ENCODE peak calls at places on chromosomes 12 and 14, in seven cellular contexts. I is GM12878, Q is HepG2, E is K562, O is H1, P is HCT116, N is SK-N-SH. S is an unnamed sample.
A peak's percentile ranks its signal among the peaks of the same experiment; 100 is the strongest.

GRCh38 chr14:50031534-50032313 is 84.6 kb downstream of the VCPKMT start:
- DNase-seq in I (no peak), Q (no peak), E (no peak), O (no peak), P (no peak), N (no peak), S (no peak)

GRCh38 chr14:42130809-42131208 is 524.1 kb downstream of the LRFN5 start:
- DNase-seq in I (no peak), Q (no peak), E (no peak), O (no peak), P (no peak), N (no peak), S (no peak)

GRCh38 chr14:54920052-54920451 is 17.4 kb upstream of the GCH1 start:
- DNase-seq in I (no peak), Q (no peak), E (no peak), O (no peak), P (no peak), N (no peak), S (no peak)

GRCh38 chr14:23307687-23308644 is 1.3 kb downstream of the BCL2L2 start:
- DNase-seq in I (no peak), Q (no peak), E (no peak), O (no peak), P (no peak), N (no peak), S (no peak)

GRCh38 chr14:105323663-105324062 is 9.1 kb downstream of the PACS2 start:
- DNase-seq in I (no peak), Q (no peak), E (no peak), O (no peak), P (no peak), N (no peak), S (no peak)

GRCh38 chr12:99809921-99810320 is 162.4 kb downstream of the GARIN6 start:
- DNase-seq in I (no peak), Q (peak; percentile 18), E (no peak), O (no peak), P (no peak), N (no peak), S (no peak)

GRCh38 chr12:26940820-26941219 is 2.5 kb downstream of the FGFR1OP2 start:
- DNase-seq in I (no peak), Q (no peak), E (peak; percentile 38), O (no peak), P (no peak), N (no peak), S (no peak)

GRCh38 chr12:108112815-108113556 is 16.1 kb upstream of the WSCD2 start:
- DNase-seq in I (no peak), Q (no peak), E (no peak), O (peak; percentile 36), P (no peak), N (peak; percentile 22), S (no peak)

GRCh38 chr12:119772431-119772830 is 104.5 kb downstream of the PRKAB1 start:
- DNase-seq in I (no peak), Q (no peak), E (no peak), O (no peak), P (no peak), N (no peak), S (no peak)

GRCh38 chr14:105470812-105471771 is 3.5 kb upstream of the CRIP2 start:
- DNase-seq in I (no peak), Q (no peak), E (no peak), O (no peak), P (no peak), N (peak; percentile 83), S (no peak)

GRCh38 chr12:105698047-105698446 is 367.6 kb downstream of the C12orf75 start:
- DNase-seq in I (no peak), Q (no peak), E (no peak), O (no peak), P (no peak), N (no peak), S (no peak)

GRCh38 chr12:115798309-115798917 is 479.1 kb downstream of the MED13L start:
- DNase-seq in I (no peak), Q (no peak), E (no peak), O (no peak), P (no peak), N (no peak), S (no peak)

GRCh38 chr12:69343357-69343756 is 4.8 kb upstream of the LYZ start:
- DNase-seq in I (no peak), Q (no peak), E (no peak), O (no peak), P (no peak), N (no peak), S (no peak)

GRCh38 chr12:56772625-56773024 is 9.5 kb downstream of the HSD17B6 start:
- DNase-seq in I (no peak), Q (no peak), E (no peak), O (no peak), P (no peak), N (no peak), S (no peak)
- TF ChIP-seq SIN3A in I (no peak), Q (no peak), E (no peak), O (no peak), P (no peak), N (no peak), S (no peak)

GRCh38 chr12:19550626-19551025 is 111.3 kb downstream of the AEBP2 start:
- DNase-seq in I (peak; percentile 41), Q (no peak), E (no peak), O (no peak), P (no peak), N (no peak), S (no peak)

GRCh38 chr12:19547258-19547657 is 108.0 kb downstream of the AEBP2 start:
- DNase-seq in I (no peak), Q (no peak), E (no peak), O (no peak), P (no peak), N (no peak), S (no peak)

DNA sequence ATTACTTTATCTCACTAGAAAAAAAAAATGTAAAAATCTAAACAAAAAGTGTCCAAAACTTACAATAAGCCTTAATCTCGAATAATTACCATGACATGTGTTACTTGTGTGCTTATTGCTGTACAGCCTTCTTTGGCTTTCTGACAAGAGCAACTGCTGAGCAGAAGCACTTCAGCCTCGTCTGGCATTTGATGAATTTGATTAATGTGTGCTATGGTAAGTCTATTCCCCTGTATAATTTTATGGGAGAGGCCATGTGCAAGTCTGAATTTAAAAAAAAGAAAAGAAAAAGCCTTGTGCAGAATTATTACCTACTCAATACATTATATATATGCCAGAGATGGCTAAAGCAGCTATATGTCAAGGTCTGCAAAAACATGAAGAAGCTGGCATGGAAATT is 113.9 kb downstream of the AEBP2 start:
- DNase-seq in I (no peak), Q (no peak), E (no peak), O (no peak), P (no peak), N (peak; percentile 59), S (no peak)
- H3K36me3 ChIP-seq in I (no peaks in the 10 kb centered on the region), Q (no peaks in the 10 kb centered on the region), E (no peaks in the 10 kb centered on the region), O (no peaks in the 10 kb centered on the region), P (no peaks in the 10 kb centered on the region), N (no peaks in the 10 kb centered on the region), S (no peaks in the 10 kb centered on the region)

DNA sequence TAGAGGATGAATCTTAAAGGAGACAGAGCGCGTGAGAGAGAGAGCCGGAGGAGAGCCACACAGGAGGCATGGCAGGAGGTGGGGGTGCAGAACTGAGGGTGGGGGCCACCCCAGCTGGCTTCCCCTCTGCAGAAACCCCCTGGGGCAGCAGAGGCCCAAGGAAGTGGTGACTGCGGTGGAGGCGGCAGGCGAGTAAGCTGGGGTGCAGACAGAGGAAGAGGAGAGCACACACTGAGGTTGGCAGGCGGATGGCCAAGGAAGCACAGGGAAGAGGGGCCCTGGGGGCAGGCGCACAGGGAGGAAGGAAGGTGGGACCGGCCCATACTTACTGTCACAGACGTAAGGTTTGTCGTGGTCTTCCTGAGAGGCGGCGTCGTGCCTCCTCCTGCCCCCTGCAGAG is 179.8 kb downstream of the DPF3 start:
- DNase-seq in I (peak; percentile 31), Q (no peak), E (no peak), O (no peak), P (no peak), N (no peak), S (no peak)
- TF ChIP-seq SIN3A in I (no peak), Q (no peak), E (no peak), O (no peak), P (no peak), N (no peak), S (no peak)

DNA sequence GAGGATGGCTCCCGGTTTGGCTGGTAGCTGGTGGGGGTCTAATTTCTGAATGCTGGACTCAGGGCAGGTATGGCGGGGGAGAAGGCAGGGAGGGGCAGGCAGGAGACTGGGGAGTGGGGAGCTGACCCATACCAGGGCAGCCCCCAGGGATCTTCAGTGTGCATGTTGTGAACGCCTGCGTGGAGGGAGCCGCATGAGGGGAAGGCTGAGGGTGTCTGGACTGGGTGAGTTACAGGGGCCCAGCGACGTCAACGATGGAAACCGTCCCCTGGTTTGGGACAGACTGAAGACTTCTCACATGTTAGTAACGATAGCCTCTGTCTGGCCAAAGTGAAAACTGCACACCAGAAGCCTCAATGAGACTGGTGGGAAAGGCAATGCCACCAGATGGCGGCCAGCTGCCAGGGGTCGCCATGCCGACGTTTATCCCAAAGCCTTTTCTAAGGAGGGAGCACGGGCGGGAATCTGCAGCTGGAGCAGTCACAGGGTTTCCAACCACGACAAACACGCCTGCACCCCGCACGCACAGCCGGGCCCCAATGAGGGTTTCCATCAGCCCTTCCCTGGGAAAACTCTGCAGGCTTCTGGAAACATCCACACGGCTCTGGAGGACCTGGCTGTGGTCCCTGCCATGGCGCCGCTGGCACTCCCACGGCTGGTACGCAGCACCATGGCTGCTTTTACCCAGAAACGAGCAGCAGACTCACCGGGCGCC is 14.0 kb downstream of the PGAM5 start:
- DNase-seq in I (no peak), Q (no peak), E (no peak), O (no peak), P (no peak), N (no peak), S (no peak)
- H3K36me3 ChIP-seq in I (peaks cover 31% of the 10 kb centered on the region), Q (peaks cover 24% of the 10 kb centered on the region), E (peaks cover 91% of the 10 kb centered on the region), O (peaks cover 52% of the 10 kb centered on the region), P (peaks cover 46% of the 10 kb centered on the region), N (peaks cover 66% of the 10 kb centered on the region), S (peaks cover 27% of the 10 kb centered on the region)

GRCh38 chr14:95896628-95897027 is 20.0 kb downstream of the TUNAR start:
- DNase-seq in I (no peak), Q (no peak), E (no peak), O (no peak), P (no peak), N (no peak), S (no peak)
- TF ChIP-seq SIN3A in I (no peak), Q (no peak), E (no peak), O (no peak), P (no peak), N (no peak), S (no peak)